ENCODE peak calls at places on chromosome 18, in seven cellular contexts. H is A549; V is breast epithelium; L is HFFc6; O is NCI-H345; R is astrocyte of the spinal cord; C is CD4-positive, alpha-beta memory T cell. D is an unnamed sample.

GRCh38 chr18:35178260-35178659 is 62.6 kb upstream of the ZNF397 start:
- DNase-seq in O (no peak), R (peak), H (no peak), V (no peak), C (no peak), L (peak), D (no peak)

GRCh38 chr18:54162431-54162830 is 62.0 kb downstream of the MBD2 start:
- DNase-seq in L (peak), C (no peak), H (no peak), V (no peak), R (peak), O (no peak), D (peak)

GRCh38 chr18:45343365-45343764 is 271.9 kb upstream of the SLC14A2 start:
- DNase-seq in L (no peak), C (no peak), O (no peak), V (no peak), H (no peak), R (no peak), D (no peak)

GRCh38 chr18:79583426-79583825 is 96.2 kb upstream of the CTDP1 start:
- DNase-seq in L (no peak), H (no peak), C (no peak), O (no peak), V (peak), R (no peak), D (no peak)

GRCh38 chr18:74930616-74931015 is 278.3 kb downstream of the PTGR3 start:
- DNase-seq in V (no peak), O (no peak), H (no peak), C (no peak), L (no peak), R (peak), D (no peak)

GRCh38 chr18:23145613-23146012 is 10.3 kb downstream of the CABLES1 start:
- DNase-seq in O (no peak), H (no peak), V (no peak), L (no peak), C (no peak), R (no peak), D (no peak)

GRCh38 chr18:35155403-35156117 is 85.3 kb upstream of the ZNF397 start:
- DNase-seq in O (no peak), C (no peak), L (no peak), R (peak), V (no peak), H (no peak), D (no peak)

GRCh38 chr18:79903787-79904356 is 47.6 kb downstream of the SLC66A2 start:
- DNase-seq in O (no peak), V (no peak), L (no peak), H (no peak), C (no peak), R (no peak), D (no peak)

GRCh38 chr18:9437049-9437448 is 38.3 kb upstream of the RALBP1 start:
- DNase-seq in O (no peak), R (peak), V (no peak), C (no peak), L (no peak), H (no peak), D (no peak)

GRCh38 chr18:7084766-7085080 is 32.9 kb downstream of the LAMA1 start:
- DNase-seq in V (no peak), O (no peak), L (peak), H (no peak), C (no peak), R (peak), D (peak)

GRCh38 chr18:55233850-55234249 is 274.6 kb upstream of the CCDC68 start:
- DNase-seq in R (no peak), H (no peak), O (no peak), L (no peak), V (no peak), C (no peak), D (peak)